ENCODE peak calls at places on chromosomes 5 and 9, in six cellular contexts. One of them, this sample, is unnamed. For H3K27me3, the result is how much of the 10 kb centered on the place peaks cover.

GRCh38 chr5:75670571-75670970 is 46.7 kb downstream of the POC5 start:
- DNase-seq in IMR-90: peak
- DNase-seq in GM06990: no peak
- DNase-seq in CD8-positive, alpha-beta memory T cell: no peak
- DNase-seq in SJCRH30: no peak
- DNase-seq in MM.1S: no peak
- DNase-seq in this sample: no peak

GRCh38 chr5:10427978-10428377 is 13.7 kb upstream of the ROPN1L start:
- DNase-seq in CD8-positive, alpha-beta memory T cell: no peak
- DNase-seq in SJCRH30: no peak
- DNase-seq in GM06990: no peak
- DNase-seq in IMR-90: no peak
- DNase-seq in MM.1S: no peak
- DNase-seq in this sample: no peak

GRCh38 chr5:133957591-133957990 is 10.8 kb downstream of the C5orf15 start:
- DNase-seq in GM06990: peak
- DNase-seq in CD8-positive, alpha-beta memory T cell: no peak
- DNase-seq in SJCRH30: no peak
- DNase-seq in MM.1S: peak
- DNase-seq in IMR-90: no peak
- DNase-seq in this sample: no peak

GRCh38 chr5:151094054-151094858 is 13.4 kb upstream of the TNIP1 start:
- DNase-seq in MM.1S: peak
- DNase-seq in GM06990: peak
- DNase-seq in SJCRH30: no peak
- DNase-seq in IMR-90: peak
- DNase-seq in CD8-positive, alpha-beta memory T cell: peak
- DNase-seq in this sample: peak

GRCh38 chr5:115816226-115817042 is at the start of gene CDO1:
- DNase-seq in SJCRH30: no peak
- DNase-seq in MM.1S: no peak
- DNase-seq in CD8-positive, alpha-beta memory T cell: no peak
- DNase-seq in GM06990: peak
- DNase-seq in IMR-90: peak
- DNase-seq in this sample: peak

GRCh38 chr5:148091991-148092964 is 28.5 kb downstream of the SPINK5 start:
- DNase-seq in SJCRH30: no peak
- DNase-seq in IMR-90: no peak
- DNase-seq in MM.1S: no peak
- DNase-seq in CD8-positive, alpha-beta memory T cell: no peak
- DNase-seq in GM06990: no peak
- DNase-seq in this sample: no peak

GRCh38 chr5:62093981-62094380 is 212.0 kb upstream of the KIF2A start:
- DNase-seq in GM06990: no peak
- DNase-seq in IMR-90: peak
- DNase-seq in SJCRH30: no peak
- DNase-seq in MM.1S: no peak
- DNase-seq in CD8-positive, alpha-beta memory T cell: no peak
- DNase-seq in this sample: no peak

GRCh38 chr9:2158111-2158610 is 143.0 kb downstream of the SMARCA2 start:
- DNase-seq in MM.1S: peak
- DNase-seq in SJCRH30: peak
- DNase-seq in IMR-90: peak
- DNase-seq in CD8-positive, alpha-beta memory T cell: peak
- DNase-seq in GM06990: peak
- DNase-seq in this sample: peak

GRCh38 chr9:125398243-125398642 is 136.6 kb downstream of the GAPVD1 start:
- DNase-seq in SJCRH30: no peak
- DNase-seq in IMR-90: no peak
- DNase-seq in CD8-positive, alpha-beta memory T cell: no peak
- DNase-seq in MM.1S: no peak
- DNase-seq in GM06990: no peak
- DNase-seq in this sample: no peak

GRCh38 chr5:43335681-43336080 is 22.5 kb upstream of the HMGCS1 start:
- DNase-seq in CD8-positive, alpha-beta memory T cell: no peak
- DNase-seq in SJCRH30: no peak
- DNase-seq in IMR-90: no peak
- DNase-seq in GM06990: no peak
- DNase-seq in MM.1S: no peak
- DNase-seq in this sample: no peak

GRCh38 chr5:110441035-110441434 is 285.4 kb downstream of the TMEM232 start:
- DNase-seq in MM.1S: peak
- DNase-seq in SJCRH30: peak
- DNase-seq in IMR-90: peak
- DNase-seq in GM06990: no peak
- DNase-seq in CD8-positive, alpha-beta memory T cell: no peak
- DNase-seq in this sample: no peak

GRCh38 chr5:74595143-74595915 is 45.2 kb downstream of the ENC1 start:
- DNase-seq in SJCRH30: no peak
- DNase-seq in CD8-positive, alpha-beta memory T cell: no peak
- DNase-seq in GM06990: no peak
- DNase-seq in MM.1S: no peak
- DNase-seq in IMR-90: peak
- DNase-seq in this sample: no peak

GRCh38 chr9:98484218-98484617 is 224.5 kb downstream of the GABBR2 start:
- DNase-seq in IMR-90: peak
- DNase-seq in SJCRH30: no peak
- DNase-seq in GM06990: no peak
- DNase-seq in MM.1S: no peak
- DNase-seq in CD8-positive, alpha-beta memory T cell: no peak
- DNase-seq in this sample: no peak

GRCh38 chr5:124736111-124736813 is 10.2 kb downstream of the ZNF608 start:
- DNase-seq in IMR-90: peak
- DNase-seq in CD8-positive, alpha-beta memory T cell: no peak
- DNase-seq in MM.1S: no peak
- DNase-seq in GM06990: no peak
- DNase-seq in SJCRH30: peak
- DNase-seq in this sample: no peak

GRCh38 chr5:129670944-129671343 is 77.0 kb upstream of the MINAR2 start:
- DNase-seq in SJCRH30: no peak
- DNase-seq in IMR-90: peak
- DNase-seq in MM.1S: no peak
- DNase-seq in GM06990: no peak
- DNase-seq in CD8-positive, alpha-beta memory T cell: no peak
- DNase-seq in this sample: no peak

GRCh38 chr5:74185599-74185998 is 454.9 kb downstream of the ENC1 start:
- DNase-seq in MM.1S: no peak
- DNase-seq in SJCRH30: peak
- DNase-seq in CD8-positive, alpha-beta memory T cell: no peak
- DNase-seq in IMR-90: no peak
- DNase-seq in GM06990: no peak
- DNase-seq in this sample: no peak

GRCh38 chr9:4117835-4118610 is 181.8 kb downstream of the GLIS3 start:
- DNase-seq in CD8-positive, alpha-beta memory T cell: peak
- DNase-seq in SJCRH30: peak
- DNase-seq in IMR-90: no peak
- DNase-seq in GM06990: peak
- DNase-seq in MM.1S: peak
- DNase-seq in this sample: peak

GRCh38 chr9:137431416-137431931 is 8.3 kb downstream of the NOXA1 start:
- DNase-seq in SJCRH30: no peak
- DNase-seq in IMR-90: no peak
- DNase-seq in GM06990: peak
- DNase-seq in MM.1S: no peak
- DNase-seq in CD8-positive, alpha-beta memory T cell: no peak
- DNase-seq in this sample: no peak

GRCh38 chr5:151612689-151613427 is 21.7 kb upstream of the FAT2 start:
- DNase-seq in CD8-positive, alpha-beta memory T cell: no peak
- DNase-seq in GM06990: peak
- DNase-seq in SJCRH30: peak
- DNase-seq in IMR-90: peak
- DNase-seq in MM.1S: peak
- DNase-seq in this sample: peak

GRCh38 chr5:174990909-174991308 is 266.5 kb downstream of the MSX2 start:
- DNase-seq in SJCRH30: peak
- DNase-seq in MM.1S: no peak
- DNase-seq in IMR-90: no peak
- DNase-seq in GM06990: no peak
- DNase-seq in CD8-positive, alpha-beta memory T cell: no peak
- DNase-seq in this sample: no peak

GRCh38 chr9:82586918-82587356 is 476.0 kb downstream of the RASEF start:
- DNase-seq in GM06990: no peak
- DNase-seq in SJCRH30: no peak
- DNase-seq in CD8-positive, alpha-beta memory T cell: no peak
- DNase-seq in IMR-90: no peak
- DNase-seq in MM.1S: no peak
- DNase-seq in this sample: no peak

GRCh38 chr5:61806491-61807020 is 474.5 kb downstream of the ZSWIM6 start:
- DNase-seq in IMR-90: no peak
- DNase-seq in CD8-positive, alpha-beta memory T cell: no peak
- DNase-seq in MM.1S: no peak
- DNase-seq in SJCRH30: no peak
- DNase-seq in GM06990: no peak
- DNase-seq in this sample: no peak

GRCh38 chr5:180208038-180208434 is 975 bp downstream of the RASGEF1C start:
- DNase-seq in GM06990: no peak
- DNase-seq in CD8-positive, alpha-beta memory T cell: no peak
- DNase-seq in IMR-90: no peak
- DNase-seq in SJCRH30: no peak
- DNase-seq in MM.1S: no peak
- DNase-seq in this sample: no peak

GRCh38 chr5:180209137-180209581 is at the start of gene RASGEF1C:
- DNase-seq in CD8-positive, alpha-beta memory T cell: peak
- DNase-seq in IMR-90: peak
- DNase-seq in MM.1S: no peak
- DNase-seq in SJCRH30: no peak
- DNase-seq in GM06990: peak
- DNase-seq in this sample: peak

GRCh38 chr5:180207593-180207992 is 1.4 kb downstream of the RASGEF1C start:
- DNase-seq in SJCRH30: no peak
- DNase-seq in IMR-90: no peak
- DNase-seq in MM.1S: no peak
- DNase-seq in GM06990: no peak
- DNase-seq in CD8-positive, alpha-beta memory T cell: no peak
- DNase-seq in this sample: no peak

GRCh38 chr5:180206993-180207392 is 2.0 kb downstream of the RASGEF1C start:
- DNase-seq in IMR-90: no peak
- DNase-seq in CD8-positive, alpha-beta memory T cell: no peak
- DNase-seq in MM.1S: no peak
- DNase-seq in GM06990: no peak
- DNase-seq in SJCRH30: no peak
- DNase-seq in this sample: no peak

DNA sequence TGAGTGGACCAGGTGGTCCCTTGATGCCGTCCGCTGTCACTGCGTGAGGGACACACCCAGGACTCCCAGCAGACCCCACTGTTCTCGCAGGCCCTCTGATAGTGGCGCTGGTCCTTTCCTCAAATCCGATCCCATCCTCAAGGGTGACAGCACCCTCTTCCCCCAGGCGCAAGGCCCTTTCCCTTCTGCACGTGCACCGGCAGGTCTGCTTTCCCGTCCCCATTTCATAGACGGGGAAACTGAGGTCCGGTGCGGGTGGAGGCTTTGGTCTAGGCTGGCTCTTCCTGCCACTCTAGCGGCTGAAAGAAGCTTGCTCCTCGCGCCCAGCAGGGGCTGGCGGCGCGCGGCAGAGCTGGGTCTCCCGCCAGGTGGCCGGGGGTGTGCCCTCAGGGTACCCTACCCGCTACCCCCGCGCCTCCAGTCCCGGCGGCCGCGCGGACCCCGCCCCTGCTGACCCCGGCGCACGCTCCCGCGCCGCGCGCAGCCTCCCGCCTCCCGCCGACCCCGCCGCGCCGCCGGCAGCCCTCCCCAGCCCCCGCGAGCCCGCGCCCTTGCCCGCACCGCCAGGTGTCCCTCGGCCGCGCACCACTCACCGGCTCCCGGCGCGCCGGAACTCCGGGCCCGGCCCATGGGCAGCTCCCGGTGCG is 453 bp downstream of the RASGEF1C start:
- DNase-seq in SJCRH30: no peak
- DNase-seq in GM06990: no peak
- DNase-seq in MM.1S: no peak
- DNase-seq in CD8-positive, alpha-beta memory T cell: no peak
- DNase-seq in IMR-90: no peak
- DNase-seq in this sample: no peak
- H3K4me3 ChIP-seq in SJCRH30: peak
- H3K4me3 ChIP-seq in GM06990: no peak
- H3K4me3 ChIP-seq in MM.1S: no peak
- H3K4me3 ChIP-seq in CD8-positive, alpha-beta memory T cell: peak
- H3K4me3 ChIP-seq in IMR-90: peak
- H3K4me3 ChIP-seq in this sample: no peak

DNA sequence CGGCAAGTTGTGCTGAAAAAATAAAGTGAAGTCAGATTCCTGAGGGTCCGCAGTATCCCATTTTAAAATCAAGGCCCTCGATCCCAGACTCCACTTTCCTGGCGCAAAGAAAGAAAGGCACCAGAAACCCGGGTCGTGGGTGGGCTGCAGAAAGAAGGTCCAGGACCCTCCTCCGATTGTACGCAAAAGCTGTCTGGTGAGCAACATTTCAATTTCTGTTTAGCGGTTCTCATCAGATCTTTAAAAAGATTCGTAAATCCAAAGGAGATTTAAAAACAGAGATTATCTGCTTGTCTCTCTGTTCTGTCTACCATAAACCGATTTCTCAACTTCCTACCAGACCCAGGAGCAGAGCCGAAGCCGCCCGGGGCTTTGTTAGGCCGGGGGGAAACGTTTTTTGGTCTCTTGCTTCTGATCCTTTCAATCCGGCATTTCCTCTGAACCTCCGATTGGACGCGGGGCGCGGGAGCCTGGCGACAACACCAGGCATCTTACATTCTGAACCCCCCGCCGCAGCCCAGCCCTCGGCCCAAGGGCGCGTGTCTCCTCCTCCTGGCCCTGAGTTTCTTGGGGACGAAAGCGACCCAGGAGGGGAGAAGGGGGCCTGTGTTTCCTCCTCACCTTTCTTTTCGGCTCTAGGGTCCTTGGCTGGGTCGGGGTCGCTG is 745 bp downstream of the NKX2-5 start:
- DNase-seq in GM06990: no peak
- DNase-seq in IMR-90: no peak
- DNase-seq in MM.1S: no peak
- DNase-seq in SJCRH30: peak
- DNase-seq in CD8-positive, alpha-beta memory T cell: no peak
- DNase-seq in this sample: no peak
- H3K27me3 ChIP-seq in GM06990: under half
- H3K27me3 ChIP-seq in IMR-90: half or more
- H3K27me3 ChIP-seq in MM.1S: half or more
- H3K27me3 ChIP-seq in SJCRH30: under half
- H3K27me3 ChIP-seq in CD8-positive, alpha-beta memory T cell: half or more
- H3K27me3 ChIP-seq in this sample: half or more

GRCh38 chr9:87498816-87499454 is 1.3 kb downstream of the DAPK1 start:
- DNase-seq in SJCRH30: peak
- DNase-seq in GM06990: peak
- DNase-seq in IMR-90: no peak
- DNase-seq in CD8-positive, alpha-beta memory T cell: no peak
- DNase-seq in MM.1S: peak
- DNase-seq in this sample: no peak
- H3K4me3 ChIP-seq in SJCRH30: peak
- H3K4me3 ChIP-seq in GM06990: peak
- H3K4me3 ChIP-seq in IMR-90: no peak
- H3K4me3 ChIP-seq in CD8-positive, alpha-beta memory T cell: no peak
- H3K4me3 ChIP-seq in MM.1S: peak
- H3K4me3 ChIP-seq in this sample: no peak

GRCh38 chr5:97085787-97086181 is 56.6 kb downstream of the LIX1 start:
- DNase-seq in SJCRH30: no peak
- DNase-seq in GM06990: no peak
- DNase-seq in IMR-90: no peak
- DNase-seq in MM.1S: no peak
- DNase-seq in CD8-positive, alpha-beta memory T cell: no peak
- DNase-seq in this sample: no peak
- H3K27me3 ChIP-seq in SJCRH30: under half
- H3K27me3 ChIP-seq in GM06990: under half
- H3K27me3 ChIP-seq in IMR-90: under half
- H3K27me3 ChIP-seq in MM.1S: under half
- H3K27me3 ChIP-seq in CD8-positive, alpha-beta memory T cell: under half
- H3K27me3 ChIP-seq in this sample: under half

This sample was measured in CD4-positive, alpha-beta memory T cell.